ENCODE peak calls at places on chromosomes 6 and 20, in seven cellular contexts. E is AG04450, M is cardiac muscle cell, G is A673, V is fibroblast of lung, N is ovary, J is right atrium auricular region. D is an unnamed sample.

GRCh38 chr6:13479971-13480434 is 7.4 kb downstream of the GFOD1 start:
- DNase-seq in E (no peak), G (no peak), M (no peak), N (no peak), V (no peak), J (no peak), D (peak)

GRCh38 chr6:133590814-133591213 is 298.1 kb upstream of the TCF21 start:
- DNase-seq in J (no peak), N (no peak), E (no peak), V (no peak), G (no peak), M (no peak), D (peak)

GRCh38 chr6:111957623-111958315 is 84.5 kb upstream of the FYN start:
- DNase-seq in E (no peak), N (no peak), V (peak), M (no peak), G (no peak), J (no peak), D (no peak)

GRCh38 chr6:124977067-124977908 is 15.1 kb downstream of the RNF217 start:
- DNase-seq in V (peak), G (no peak), M (peak), J (no peak), N (no peak), E (no peak), D (no peak)

GRCh38 chr20:17808357-17808756 is 108.6 kb downstream of the BANF2 start:
- DNase-seq in N (peak), V (peak), M (peak), J (peak), G (no peak), E (no peak), D (no peak)

GRCh38 chr20:830011-830521 is 3.4 kb upstream of the FAM110A start:
- DNase-seq in E (no peak), V (peak), M (peak), G (no peak), J (no peak), N (no peak), D (no peak)

GRCh38 chr20:152131-152530 is 5.1 kb upstream of the DEFB127 start:
- DNase-seq in N (no peak), E (no peak), J (no peak), V (no peak), M (no peak), G (no peak), D (no peak)

GRCh38 chr6:37822851-37823682 is 3.5 kb downstream of the ZFAND3 start:
- DNase-seq in G (peak), E (no peak), J (no peak), M (peak), N (no peak), V (peak), D (peak)

GRCh38 chr6:34773906-34774305 is 16.6 kb downstream of the SNRPC start:
- DNase-seq in N (no peak), G (no peak), E (no peak), J (no peak), M (no peak), V (no peak), D (no peak)

GRCh38 chr6:143027058-143027457 is 33.6 kb upstream of the AIG1 start:
- DNase-seq in J (no peak), G (peak), V (peak), N (peak), M (peak), E (no peak), D (no peak)

GRCh38 chr6:116405663-116406329 is 35.0 kb downstream of the DSE start:
- DNase-seq in J (no peak), V (peak), N (no peak), G (peak), E (no peak), M (peak), D (no peak)

GRCh38 chr6:125790403-125791150 is at the start of gene NCOA7:
- DNase-seq in V (peak), M (peak), N (peak), J (peak), G (peak), E (no peak), D (no peak)

GRCh38 chr6:135493218-135493961 is 4.2 kb downstream of the AHI1 start:
- DNase-seq in V (no peak), E (no peak), J (no peak), M (no peak), G (no peak), N (no peak), D (no peak)
- H3K27ac ChIP-seq in V (no peak), E (no peak), J (no peak), M (no peak), G (no peak), N (no peak), D (no peak)

GRCh38 chr6:87926687-87927086 is 121.0 kb upstream of the SPACA1 start:
- DNase-seq in N (no peak), E (no peak), V (no peak), M (no peak), J (no peak), G (no peak), D (no peak)

GRCh38 chr6:87922947-87923330 is 124.7 kb upstream of the SPACA1 start:
- DNase-seq in G (no peak), V (no peak), E (no peak), N (no peak), J (no peak), M (no peak), D (no peak)

GRCh38 chr6:87926072-87926471 is 121.6 kb upstream of the SPACA1 start:
- DNase-seq in M (no peak), V (no peak), E (no peak), J (no peak), N (no peak), G (no peak), D (no peak)

GRCh38 chr6:87923389-87924050 is 124.1 kb upstream of the SPACA1 start:
- DNase-seq in G (no peak), M (no peak), E (no peak), V (no peak), J (no peak), N (no peak), D (no peak)

DNA sequence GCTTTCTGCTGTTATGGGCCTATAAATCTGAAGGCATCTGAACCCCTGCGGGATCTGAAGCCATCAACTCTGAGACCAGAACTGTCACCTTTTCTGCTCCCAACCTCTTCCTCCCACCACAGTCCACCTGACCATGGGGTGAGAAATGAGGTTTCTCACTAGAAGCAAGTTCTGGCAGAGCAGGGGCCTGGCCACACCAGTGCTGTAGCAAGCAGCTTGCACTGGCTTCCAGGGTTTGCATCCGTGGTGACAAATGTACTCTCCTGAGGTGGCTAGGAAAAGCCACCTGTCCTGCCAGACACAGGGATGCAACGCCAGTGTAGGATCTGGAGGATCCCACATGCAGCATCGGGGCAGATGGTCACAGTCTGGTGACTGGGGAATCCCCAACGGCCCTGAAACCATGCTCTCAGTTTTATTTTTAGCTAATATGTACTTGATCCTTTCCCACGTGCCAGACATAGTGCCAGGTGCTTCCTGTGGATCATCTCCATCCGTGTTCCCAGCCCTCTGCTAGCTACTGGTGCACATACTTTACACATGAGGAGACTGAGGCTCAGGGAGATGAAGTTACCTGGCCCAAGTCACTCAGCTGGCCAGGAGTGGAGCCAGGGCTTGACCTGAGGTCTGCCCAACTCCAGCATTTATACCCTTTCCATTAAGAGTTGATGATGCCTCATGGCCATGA is 122.1 kb upstream of the SPACA1 start:
- DNase-seq in M (no peak), G (no peak), J (no peak), E (no peak), N (no peak), V (no peak), D (no peak)
- H3K27ac ChIP-seq in M (no peak), G (no peak), J (no peak), E (no peak), N (no peak), V (no peak), D (no peak)

GRCh38 chr6:20810732-20811111 is 276.5 kb downstream of the CDKAL1 start:
- DNase-seq in V (no peak), N (no peak), M (peak), J (no peak), E (no peak), G (no peak), D (no peak)

GRCh38 chr6:20811112-20811746 is 277.0 kb downstream of the CDKAL1 start:
- DNase-seq in N (no peak), M (peak), G (peak), E (peak), V (peak), J (no peak), D (peak)

GRCh38 chr6:20806669-20807068 is 272.4 kb downstream of the CDKAL1 start:
- DNase-seq in G (no peak), J (no peak), M (no peak), N (no peak), E (no peak), V (no peak), D (no peak)

GRCh38 chr6:20808439-20808838 is 274.2 kb downstream of the CDKAL1 start:
- DNase-seq in N (no peak), V (no peak), M (no peak), E (no peak), J (no peak), G (no peak), D (no peak)

GRCh38 chr6:20808984-20809383 is 274.7 kb downstream of the CDKAL1 start:
- DNase-seq in M (no peak), J (no peak), E (no peak), G (no peak), V (no peak), N (no peak), D (no peak)
- H3K27ac ChIP-seq in M (no peak), J (peak), E (no peak), G (no peak), V (no peak), N (no peak), D (no peak)

DNA sequence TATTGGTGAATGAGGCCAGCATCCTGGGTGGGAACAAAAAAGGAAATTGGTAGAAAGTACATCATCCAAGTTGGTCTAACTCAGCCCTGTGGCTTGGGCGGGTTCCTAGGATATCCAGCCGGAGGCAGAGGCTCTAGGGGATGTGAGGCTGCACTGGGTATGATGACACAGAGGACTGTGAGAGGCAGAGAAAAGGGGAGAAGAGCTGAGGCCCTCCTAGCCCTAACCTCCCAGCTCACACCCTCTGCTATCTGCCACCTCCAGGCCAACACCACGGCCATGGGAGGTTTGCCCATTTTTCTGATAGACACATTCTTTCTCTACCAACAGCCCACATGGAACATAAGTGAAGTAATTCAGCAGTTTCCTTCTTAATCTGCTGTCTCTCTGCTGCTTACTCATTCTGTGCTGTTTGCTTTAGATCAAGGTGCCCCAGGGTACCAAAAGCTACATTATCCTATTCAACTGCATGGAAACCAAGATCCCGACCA is 284.4 kb downstream of the ESR1 start:
- DNase-seq in G (no peak), M (peak), J (no peak), E (no peak), V (peak), N (no peak), D (no peak)
- H3K27ac ChIP-seq in G (no peak), M (no peak), J (peak), E (no peak), V (no peak), N (no peak), D (peak)

GRCh38 chr20:34923414-34923813 is 32.2 kb downstream of the GSS start:
- DNase-seq in E (no peak), G (no peak), V (no peak), N (no peak), M (no peak), J (no peak), D (no peak)
- H3K27ac ChIP-seq in E (peak), G (no peak), V (peak), N (no peak), M (no peak), J (peak), D (peak)

GRCh38 chr6:53752856-53753255 is 41.9 kb upstream of the LRRC1 start:
- DNase-seq in M (peak), N (no peak), V (peak), G (no peak), E (peak), J (no peak), D (peak)
- H3K27ac ChIP-seq in M (no peak), N (no peak), V (no peak), G (no peak), E (no peak), J (no peak), D (peak)

DNA sequence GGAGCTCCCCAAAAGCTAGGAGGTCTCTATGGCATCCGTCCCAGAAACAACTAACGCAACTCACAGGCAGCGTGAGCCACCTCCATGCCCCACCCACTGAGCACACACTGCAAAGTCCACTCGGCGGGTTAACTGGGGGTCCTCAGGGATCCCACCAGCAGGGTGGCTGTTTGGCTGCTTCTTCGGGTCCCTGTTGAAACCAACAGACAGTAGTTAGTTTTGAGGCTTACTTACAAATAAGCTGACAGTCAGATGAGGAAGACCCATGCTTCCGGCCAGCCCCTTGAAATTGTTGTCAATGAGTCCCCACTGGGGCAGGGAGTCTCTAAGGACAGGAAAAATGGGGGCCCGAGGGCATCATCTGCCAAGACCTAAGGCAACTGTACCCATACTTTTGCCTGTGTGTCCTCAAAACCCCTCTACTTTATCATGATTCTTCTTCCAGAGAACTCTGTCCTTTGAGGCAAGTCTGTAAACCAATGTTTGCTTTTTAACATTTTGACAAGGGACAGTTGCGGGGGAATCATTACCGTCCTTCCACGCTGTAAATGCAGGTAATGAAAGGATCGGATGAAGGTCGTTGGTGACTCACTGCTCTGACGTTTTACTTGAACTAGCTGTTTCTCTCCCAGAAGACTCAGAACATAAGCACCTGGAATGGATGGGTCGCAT is 2.2 kb upstream of the PCK1 start:
- DNase-seq in G (no peak), M (no peak), J (no peak), E (no peak), N (no peak), V (no peak), D (no peak)
- H3K27ac ChIP-seq in G (no peak), M (no peak), J (no peak), E (no peak), N (no peak), V (no peak), D (no peak)

DNA sequence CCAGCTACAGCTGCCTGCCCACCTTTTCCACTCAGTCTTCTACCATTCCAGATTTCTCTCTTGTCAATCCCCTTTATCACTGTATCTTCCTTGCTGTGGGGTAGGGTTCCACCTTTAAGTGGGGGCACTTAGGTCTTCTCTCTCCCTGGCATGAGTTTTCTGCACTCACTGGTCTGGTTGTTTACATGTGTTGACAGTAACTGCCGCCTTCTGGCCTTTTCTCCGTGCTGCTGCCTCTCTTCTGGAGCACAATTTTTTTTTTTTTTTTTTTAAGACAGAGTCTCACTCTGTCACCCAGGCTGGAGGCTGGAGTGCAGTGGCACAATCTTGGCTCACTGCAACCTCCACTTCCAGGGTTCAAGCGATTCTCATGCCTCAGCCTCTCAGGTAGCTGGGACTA is 12.0 kb downstream of the RNF114 start:
- DNase-seq in G (no peak), M (no peak), E (no peak), V (no peak), N (no peak), J (no peak), D (no peak)
- H3K27ac ChIP-seq in G (no peak), M (no peak), E (peak), V (peak), N (no peak), J (no peak), D (no peak)

DNA sequence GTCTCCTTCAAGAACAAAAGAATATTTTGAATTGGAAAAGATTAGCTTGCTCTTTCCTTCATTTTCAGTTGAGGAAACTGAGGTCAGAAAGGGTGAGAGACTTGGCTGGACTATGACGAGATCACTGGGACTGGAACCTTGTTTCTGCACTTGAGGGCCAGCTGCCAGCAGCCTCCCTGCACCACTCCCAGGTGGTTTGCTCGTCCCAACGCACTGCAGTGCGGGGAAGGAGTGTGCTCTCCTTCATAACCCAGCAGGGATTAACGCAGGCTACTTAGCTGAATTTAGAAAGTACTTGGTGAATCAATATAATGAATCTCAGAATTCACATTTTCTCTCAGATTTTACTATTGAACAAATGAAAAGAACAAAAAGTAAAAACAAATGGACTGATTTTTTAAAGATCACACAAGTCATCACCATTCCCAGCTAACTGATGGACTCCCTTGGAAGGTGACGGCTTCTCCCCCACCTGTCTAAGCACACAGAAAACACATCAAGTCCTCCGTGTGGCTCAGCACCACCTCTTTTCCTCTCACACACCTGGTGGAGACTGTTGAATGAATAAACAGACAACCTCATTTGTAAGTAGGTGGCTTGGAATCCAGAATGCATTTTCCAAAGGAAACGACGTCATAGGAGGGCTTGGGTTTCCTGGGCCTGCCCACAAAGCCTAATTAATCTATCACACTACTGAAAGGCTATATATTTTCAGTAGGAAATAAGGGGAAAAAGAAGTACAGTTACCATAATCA is 120.9 kb downstream of the QRSL1 start:
- DNase-seq in V (no peak), N (no peak), M (no peak), G (no peak), E (no peak), J (no peak), D (no peak)
- H3K27ac ChIP-seq in V (no peak), N (no peak), M (no peak), G (no peak), E (no peak), J (no peak), D (peak)

GRCh38 chr20:47382746-47383145 is 26.2 kb upstream of the ZMYND8 start:
- DNase-seq in G (no peak), M (no peak), J (no peak), N (no peak), V (peak), E (no peak), D (no peak)

GRCh38 chr20:47380481-47380880 is 24.0 kb upstream of the ZMYND8 start:
- DNase-seq in M (peak), E (no peak), N (no peak), V (peak), J (no peak), G (no peak), D (no peak)

GRCh38 chr20:47377122-47377722 is 20.7 kb upstream of the ZMYND8 start:
- DNase-seq in V (no peak), M (no peak), N (no peak), G (no peak), E (no peak), J (no peak), D (no peak)

DNA sequence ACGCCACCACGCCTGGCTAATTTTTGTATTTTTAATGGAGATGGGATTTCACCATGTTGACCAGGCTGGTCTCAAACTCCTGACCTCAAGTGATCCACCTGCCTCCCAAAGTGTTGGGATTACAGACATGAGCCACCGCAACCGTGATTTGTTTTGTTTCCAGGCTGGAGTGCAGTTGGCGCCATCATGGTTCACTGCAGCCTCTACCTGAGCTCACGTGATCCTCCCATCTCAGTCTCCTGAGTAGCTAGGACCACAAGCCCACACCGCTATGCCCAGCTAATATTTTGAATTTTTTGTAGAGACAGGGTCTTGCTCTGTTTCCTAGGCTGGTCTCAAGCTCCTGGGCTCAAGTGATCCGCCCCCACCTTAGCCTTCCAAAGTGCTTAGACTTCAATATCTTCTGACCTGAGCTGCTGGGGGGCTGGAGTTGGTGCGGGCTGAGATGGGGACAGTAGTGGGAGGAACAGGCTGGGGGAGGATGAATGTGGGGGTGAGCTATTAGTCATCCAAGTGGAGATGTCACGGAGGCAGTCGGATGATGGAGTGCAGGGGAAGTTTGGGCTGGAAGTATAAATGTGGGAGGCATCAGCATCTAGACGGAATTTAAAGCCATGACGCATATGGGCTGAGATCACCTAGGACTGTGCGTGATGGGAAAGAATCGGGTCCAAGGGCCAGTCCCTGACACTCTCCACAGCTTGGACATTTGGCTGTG is 23.1 kb upstream of the ZMYND8 start:
- DNase-seq in V (peak), J (no peak), E (peak), N (no peak), M (peak), G (no peak), D (no peak)
- H3K27ac ChIP-seq in V (no peak), J (no peak), E (peak), N (no peak), M (no peak), G (no peak), D (no peak)

D was measured in epithelial cell of prostate.